ENCODE peak calls at places on chromosomes 5 and 9, in five cellular contexts. One of them, this sample, is unnamed.

GRCh38 chr5:97536683-97537082 is 353.6 kb upstream of the RIOK2 start:
- ATAC-seq in heart left ventricle: no peak
- ATAC-seq in PC-3: no peak
- ATAC-seq in HepG2: no peak
- ATAC-seq in activated CD8-positive, alpha-beta T cell treated with anti-CD3 and anti-CD28 coated beads, Interleukin-2, amount 10 ng/mL, durations not matched to agents 7 days and 5 days: no peak
- ATAC-seq in this sample: no peak

GRCh38 chr9:96149881-96150280 is 152.1 kb downstream of the HSD17B3 start:
- ATAC-seq in heart left ventricle: no peak
- ATAC-seq in PC-3: no peak
- ATAC-seq in HepG2: no peak
- ATAC-seq in activated CD8-positive, alpha-beta T cell treated with anti-CD3 and anti-CD28 coated beads, Interleukin-2, amount 10 ng/mL, durations not matched to agents 7 days and 5 days: peak
- ATAC-seq in this sample: peak

GRCh38 chr5:58459276-58459859 is 518 bp downstream of the PLK2 start:
- ATAC-seq in heart left ventricle: no peak
- ATAC-seq in PC-3: no peak
- ATAC-seq in HepG2: peak
- ATAC-seq in activated CD8-positive, alpha-beta T cell treated with anti-CD3 and anti-CD28 coated beads, Interleukin-2, amount 10 ng/mL, durations not matched to agents 7 days and 5 days: peak
- ATAC-seq in this sample: peak

GRCh38 chr5:126866837-126867236 is 89.9 kb downstream of the LMNB1 start:
- ATAC-seq in heart left ventricle: peak
- ATAC-seq in PC-3: no peak
- ATAC-seq in HepG2: no peak
- ATAC-seq in activated CD8-positive, alpha-beta T cell treated with anti-CD3 and anti-CD28 coated beads, Interleukin-2, amount 10 ng/mL, durations not matched to agents 7 days and 5 days: no peak
- ATAC-seq in this sample: no peak

GRCh38 chr9:107043886-107044285 is 180.9 kb downstream of the ZNF462 start:
- ATAC-seq in heart left ventricle: peak
- ATAC-seq in PC-3: no peak
- ATAC-seq in HepG2: no peak
- ATAC-seq in activated CD8-positive, alpha-beta T cell treated with anti-CD3 and anti-CD28 coated beads, Interleukin-2, amount 10 ng/mL, durations not matched to agents 7 days and 5 days: no peak
- ATAC-seq in this sample: no peak

GRCh38 chr5:6715758-6716633 is 2.8 kb downstream of the TENT4A start:
- ATAC-seq in heart left ventricle: no peak
- ATAC-seq in PC-3: no peak
- ATAC-seq in HepG2: no peak
- ATAC-seq in activated CD8-positive, alpha-beta T cell treated with anti-CD3 and anti-CD28 coated beads, Interleukin-2, amount 10 ng/mL, durations not matched to agents 7 days and 5 days: no peak
- ATAC-seq in this sample: no peak

GRCh38 chr9:38652486-38652885 is 32.1 kb upstream of the ANKRD18A start:
- ATAC-seq in heart left ventricle: no peak
- ATAC-seq in PC-3: no peak
- ATAC-seq in HepG2: no peak
- ATAC-seq in activated CD8-positive, alpha-beta T cell treated with anti-CD3 and anti-CD28 coated beads, Interleukin-2, amount 10 ng/mL, durations not matched to agents 7 days and 5 days: no peak
- ATAC-seq in this sample: no peak

GRCh38 chr5:178296066-178296465 is 63.5 kb upstream of the PHYKPL start:
- ATAC-seq in heart left ventricle: peak
- ATAC-seq in PC-3: no peak
- ATAC-seq in HepG2: no peak
- ATAC-seq in activated CD8-positive, alpha-beta T cell treated with anti-CD3 and anti-CD28 coated beads, Interleukin-2, amount 10 ng/mL, durations not matched to agents 7 days and 5 days: no peak
- ATAC-seq in this sample: no peak

GRCh38 chr9:122056484-122056883 is 36.6 kb downstream of the TTLL11 start:
- ATAC-seq in heart left ventricle: no peak
- ATAC-seq in PC-3: no peak
- ATAC-seq in HepG2: peak
- ATAC-seq in activated CD8-positive, alpha-beta T cell treated with anti-CD3 and anti-CD28 coated beads, Interleukin-2, amount 10 ng/mL, durations not matched to agents 7 days and 5 days: no peak
- ATAC-seq in this sample: no peak

GRCh38 chr9:104915739-104916138 is 12.2 kb downstream of the ABCA1 start:
- ATAC-seq in heart left ventricle: peak
- ATAC-seq in PC-3: no peak
- ATAC-seq in HepG2: no peak
- ATAC-seq in activated CD8-positive, alpha-beta T cell treated with anti-CD3 and anti-CD28 coated beads, Interleukin-2, amount 10 ng/mL, durations not matched to agents 7 days and 5 days: no peak
- ATAC-seq in this sample: no peak

GRCh38 chr9:4987996-4988421 is 2.9 kb downstream of the JAK2 start:
- ATAC-seq in heart left ventricle: no peak
- ATAC-seq in PC-3: no peak
- ATAC-seq in HepG2: no peak
- ATAC-seq in activated CD8-positive, alpha-beta T cell treated with anti-CD3 and anti-CD28 coated beads, Interleukin-2, amount 10 ng/mL, durations not matched to agents 7 days and 5 days: no peak
- ATAC-seq in this sample: no peak

GRCh38 chr9:70902171-70902570 is 219.2 kb downstream of the TRPM3 start:
- ATAC-seq in heart left ventricle: no peak
- ATAC-seq in PC-3: no peak
- ATAC-seq in HepG2: no peak
- ATAC-seq in activated CD8-positive, alpha-beta T cell treated with anti-CD3 and anti-CD28 coated beads, Interleukin-2, amount 10 ng/mL, durations not matched to agents 7 days and 5 days: no peak
- ATAC-seq in this sample: no peak

GRCh38 chr9:123525424-123525823 is 169.4 kb downstream of the CRB2 start:
- ATAC-seq in heart left ventricle: no peak
- ATAC-seq in PC-3: no peak
- ATAC-seq in HepG2: peak
- ATAC-seq in activated CD8-positive, alpha-beta T cell treated with anti-CD3 and anti-CD28 coated beads, Interleukin-2, amount 10 ng/mL, durations not matched to agents 7 days and 5 days: no peak
- ATAC-seq in this sample: no peak

GRCh38 chr5:62606878-62607277 is 28.3 kb downstream of the LRRC70 start:
- ATAC-seq in heart left ventricle: no peak
- ATAC-seq in PC-3: peak
- ATAC-seq in HepG2: no peak
- ATAC-seq in activated CD8-positive, alpha-beta T cell treated with anti-CD3 and anti-CD28 coated beads, Interleukin-2, amount 10 ng/mL, durations not matched to agents 7 days and 5 days: no peak
- ATAC-seq in this sample: peak

GRCh38 chr5:75108931-75109596 is 56.7 kb upstream of the GCNT4 start:
- ATAC-seq in heart left ventricle: no peak
- ATAC-seq in PC-3: no peak
- ATAC-seq in HepG2: no peak
- ATAC-seq in activated CD8-positive, alpha-beta T cell treated with anti-CD3 and anti-CD28 coated beads, Interleukin-2, amount 10 ng/mL, durations not matched to agents 7 days and 5 days: no peak
- ATAC-seq in this sample: no peak

GRCh38 chr5:10866913-10867312 is 105.9 kb upstream of the DAP start:
- ATAC-seq in heart left ventricle: no peak
- ATAC-seq in PC-3: no peak
- ATAC-seq in HepG2: no peak
- ATAC-seq in activated CD8-positive, alpha-beta T cell treated with anti-CD3 and anti-CD28 coated beads, Interleukin-2, amount 10 ng/mL, durations not matched to agents 7 days and 5 days: no peak
- ATAC-seq in this sample: no peak

GRCh38 chr9:34665109-34665380 is 2.6 kb upstream of the CCL27 start:
- ATAC-seq in heart left ventricle: peak
- ATAC-seq in PC-3: peak
- ATAC-seq in HepG2: peak
- ATAC-seq in activated CD8-positive, alpha-beta T cell treated with anti-CD3 and anti-CD28 coated beads, Interleukin-2, amount 10 ng/mL, durations not matched to agents 7 days and 5 days: no peak
- ATAC-seq in this sample: peak

GRCh38 chr9:86918556-86918955 is 28.8 kb downstream of the GAS1 start:
- ATAC-seq in heart left ventricle: no peak
- ATAC-seq in PC-3: no peak
- ATAC-seq in HepG2: no peak
- ATAC-seq in activated CD8-positive, alpha-beta T cell treated with anti-CD3 and anti-CD28 coated beads, Interleukin-2, amount 10 ng/mL, durations not matched to agents 7 days and 5 days: no peak
- ATAC-seq in this sample: no peak

GRCh38 chr5:82319192-82319591 is 41.0 kb upstream of the RPS23 start:
- ATAC-seq in heart left ventricle: no peak
- ATAC-seq in PC-3: no peak
- ATAC-seq in HepG2: no peak
- ATAC-seq in activated CD8-positive, alpha-beta T cell treated with anti-CD3 and anti-CD28 coated beads, Interleukin-2, amount 10 ng/mL, durations not matched to agents 7 days and 5 days: no peak
- ATAC-seq in this sample: no peak

GRCh38 chr5:62354028-62354874 is 48.2 kb downstream of the KIF2A start:
- ATAC-seq in heart left ventricle: peak
- ATAC-seq in PC-3: peak
- ATAC-seq in HepG2: peak
- ATAC-seq in activated CD8-positive, alpha-beta T cell treated with anti-CD3 and anti-CD28 coated beads, Interleukin-2, amount 10 ng/mL, durations not matched to agents 7 days and 5 days: peak
- ATAC-seq in this sample: peak

GRCh38 chr5:141529002-141529401 is 40.1 kb downstream of the PCDHGC5 start:
- ATAC-seq in heart left ventricle: peak
- ATAC-seq in PC-3: no peak
- ATAC-seq in HepG2: no peak
- ATAC-seq in activated CD8-positive, alpha-beta T cell treated with anti-CD3 and anti-CD28 coated beads, Interleukin-2, amount 10 ng/mL, durations not matched to agents 7 days and 5 days: no peak
- ATAC-seq in this sample: peak

GRCh38 chr5:172266071-172266675 is 17.4 kb downstream of the UBTD2 start:
- ATAC-seq in heart left ventricle: peak
- ATAC-seq in PC-3: no peak
- ATAC-seq in HepG2: no peak
- ATAC-seq in activated CD8-positive, alpha-beta T cell treated with anti-CD3 and anti-CD28 coated beads, Interleukin-2, amount 10 ng/mL, durations not matched to agents 7 days and 5 days: no peak
- ATAC-seq in this sample: no peak

GRCh38 chr5:135880278-135880677 is 15.4 kb downstream of the IL9 start:
- ATAC-seq in heart left ventricle: no peak
- ATAC-seq in PC-3: no peak
- ATAC-seq in HepG2: peak
- ATAC-seq in activated CD8-positive, alpha-beta T cell treated with anti-CD3 and anti-CD28 coated beads, Interleukin-2, amount 10 ng/mL, durations not matched to agents 7 days and 5 days: no peak
- ATAC-seq in this sample: no peak

GRCh38 chr9:75490326-75490725 is 400.1 kb upstream of the PCSK5 start:
- ATAC-seq in heart left ventricle: peak
- ATAC-seq in PC-3: no peak
- ATAC-seq in HepG2: no peak
- ATAC-seq in activated CD8-positive, alpha-beta T cell treated with anti-CD3 and anti-CD28 coated beads, Interleukin-2, amount 10 ng/mL, durations not matched to agents 7 days and 5 days: no peak
- ATAC-seq in this sample: no peak

GRCh38 chr5:158406884-158407790 is 548.2 kb upstream of the CLINT1 start:
- ATAC-seq in heart left ventricle: no peak
- ATAC-seq in PC-3: peak
- ATAC-seq in HepG2: no peak
- ATAC-seq in activated CD8-positive, alpha-beta T cell treated with anti-CD3 and anti-CD28 coated beads, Interleukin-2, amount 10 ng/mL, durations not matched to agents 7 days and 5 days: no peak
- ATAC-seq in this sample: peak

GRCh38 chr9:3820643-3821042 is 294.8 kb upstream of the RFX3 start:
- ATAC-seq in heart left ventricle: no peak
- ATAC-seq in PC-3: no peak
- ATAC-seq in HepG2: no peak
- ATAC-seq in activated CD8-positive, alpha-beta T cell treated with anti-CD3 and anti-CD28 coated beads, Interleukin-2, amount 10 ng/mL, durations not matched to agents 7 days and 5 days: no peak
- ATAC-seq in this sample: no peak

This sample was measured in activated T-helper 17 cell treated with anti-CD3 and anti-CD28 coated beads, Interleukin-2, amount 50 U/mL, for 72 hours.